ENCODE peak calls at places on chromosomes 3 and 15, in seven cellular contexts. P is HT1080; K is stimulated activated CD8-positive, alpha-beta memory T cell treated with anti-CD3 and anti-CD28 coated beads, Interleukin-4, amount 100 ng/mL, for 48 hours; V is activated T-cell treated with anti-CD3 and anti-CD28 coated beads for 4 hours; C is lower lobe of right lung; Y is effector CD4-positive, alpha-beta T cell; S is naive thymus-derived CD8-positive, alpha-beta T cell. E is an unnamed sample.
A peak's percentile ranks its signal among the peaks of the same experiment; 100 is the strongest.

GRCh38 chr15:92952451-92952850 is 52.3 kb downstream of the CHD2 start:
- DNase-seq in P (no peak), K (no peak), V (no peak), C (no peak), Y (no peak), S (no peak), E (no peak)

GRCh38 chr15:70855764-70856163 is 1.8 kb upstream of the LARP6 start:
- DNase-seq in P (no peak), K (no peak), V (no peak), C (no peak), Y (no peak), S (no peak), E (no peak)

GRCh38 chr15:80173022-80173759 is 20.4 kb downstream of the FAH start:
- DNase-seq in P (peak; percentile 56), K (peak; percentile 84), V (peak; percentile 62), C (peak; percentile 79), Y (peak; percentile 45), S (peak; percentile 68), E (peak; percentile 75)

GRCh38 chr3:13022348-13023250 is 50.6 kb downstream of the IQSEC1 start:
- DNase-seq in P (peak; percentile 92), K (no peak), V (no peak), C (peak; percentile 50), Y (no peak), S (no peak), E (no peak)

GRCh38 chr15:89002281-89002761 is 85.9 kb upstream of the ABHD2 start:
- DNase-seq in P (peak; percentile 76), K (no peak), V (no peak), C (peak; percentile 68), Y (no peak), S (no peak), E (no peak)

GRCh38 chr15:90231028-90232017 is 2.4 kb downstream of the CIB1 start:
- DNase-seq in P (no peak), K (peak; percentile 73), V (peak; percentile 50), C (peak; percentile 79), Y (peak; percentile 78), S (peak; percentile 87), E (peak; percentile 41)

GRCh38 chr15:80755884-80756283 is 23.3 kb upstream of the CEMIP start:
- DNase-seq in P (no peak), K (no peak), V (no peak), C (no peak), Y (no peak), S (no peak), E (no peak)

GRCh38 chr15:42716125-42716524 is 20.8 kb downstream of the CDAN1 start:
- DNase-seq in P (no peak), K (no peak), V (no peak), C (no peak), Y (no peak), S (no peak), E (no peak)

GRCh38 chr3:127485396-127486170 is 105.0 kb downstream of the TPRA1 start:
- DNase-seq in P (no peak), K (peak; percentile 27), V (no peak), C (no peak), Y (no peak), S (no peak), E (no peak)

GRCh38 chr3:99848433-99848832 is 30.8 kb downstream of the CMSS1 start:
- DNase-seq in P (no peak), K (no peak), V (no peak), C (no peak), Y (no peak), S (no peak), E (no peak)

GRCh38 chr15:69703495-69704187 is 251.0 kb downstream of the RPLP1 start:
- DNase-seq in P (no peak), K (no peak), V (no peak), C (no peak), Y (no peak), S (no peak), E (no peak)

GRCh38 chr15:90561344-90562244 is 31.9 kb downstream of the CRTC3 start:
- DNase-seq in P (no peak), K (no peak), V (no peak), C (no peak), Y (no peak), S (peak; percentile 87), E (no peak)

GRCh38 chr3:124094496-124094895 is 102.6 kb upstream of the ROPN1 start:
- DNase-seq in P (no peak), K (no peak), V (no peak), C (no peak), Y (no peak), S (no peak), E (no peak)

GRCh38 chr3:3800076-3800448 is 831 bp downstream of the LRRN1 start:
- DNase-seq in P (no peak), K (peak; percentile 28), V (no peak), C (peak; percentile 44), Y (no peak), S (peak; percentile 9), E (peak; percentile 31)

GRCh38 chr15:27894645-27895044 is 204.5 kb downstream of the OCA2 start:
- DNase-seq in P (no peak), K (no peak), V (no peak), C (no peak), Y (no peak), S (no peak), E (no peak)

GRCh38 chr3:15634671-15635661 is 33.4 kb downstream of the BTD start:
- DNase-seq in P (no peak), K (no peak), V (no peak), C (no peak), Y (no peak), S (no peak), E (no peak)

GRCh38 chr15:99974246-99974645 is 241.0 kb upstream of the LYSMD4 start:
- DNase-seq in P (no peak), K (no peak), V (no peak), C (no peak), Y (no peak), S (no peak), E (no peak)

GRCh38 chr15:40594429-40594836 is 384 bp downstream of the KNL1 start:
- DNase-seq in P (no peak), K (peak; percentile 67), V (no peak), C (peak; percentile 73), Y (no peak), S (no peak), E (peak; percentile 78)

GRCh38 chr15:42691308-42691707 is 45.6 kb downstream of the CDAN1 start:
- DNase-seq in P (no peak), K (peak; percentile 52), V (no peak), C (no peak), Y (no peak), S (no peak), E (no peak)

GRCh38 chr3:9810357-9810726 is 280 bp downstream of the TTLL3 start:
- DNase-seq in P (no peak), K (no peak), V (no peak), C (no peak), Y (no peak), S (no peak), E (no peak)

GRCh38 chr3:15443826-15444524 is 16.6 kb downstream of the EAF1 start:
- DNase-seq in P (no peak), K (no peak), V (no peak), C (no peak), Y (no peak), S (no peak), E (no peak)

GRCh38 chr3:103218793-103219192 is 784.0 kb downstream of the ZPLD1 start:
- DNase-seq in P (peak; percentile 59), K (no peak), V (no peak), C (no peak), Y (no peak), S (no peak), E (no peak)

GRCh38 chr3:71144525-71145253 is 438.8 kb downstream of the FOXP1 start:
- DNase-seq in P (peak; percentile 18), K (no peak), V (no peak), C (no peak), Y (no peak), S (no peak), E (no peak)

GRCh38 chr3:62134061-62134496 is 239.3 kb downstream of the FEZF2 start:
- DNase-seq in P (peak; percentile 81), K (no peak), V (no peak), C (no peak), Y (no peak), S (no peak), E (no peak)

GRCh38 chr3:45644063-45644462 is 45.1 kb upstream of the SACM1L start:
- DNase-seq in P (peak; percentile 64), K (no peak), V (no peak), C (no peak), Y (no peak), S (no peak), E (no peak)

GRCh38 chr3:151431940-151432339 is 28.9 kb downstream of the IGSF10 start:
- DNase-seq in P (peak; percentile 93), K (no peak), V (no peak), C (no peak), Y (no peak), S (no peak), E (peak; percentile 23)

GRCh38 chr3:15979490-15979889 is 181.7 kb upstream of the ANKRD28 start:
- DNase-seq in P (peak; percentile 55), K (no peak), V (no peak), C (no peak), Y (no peak), S (no peak), E (no peak)

GRCh38 chr15:59364238-59364637 is 8.4 kb downstream of the MYO1E start:
- DNase-seq in P (peak; percentile 60), K (no peak), V (no peak), C (no peak), Y (no peak), S (no peak), E (no peak)

GRCh38 chr3:54122802-54123537 is 618 bp downstream of the CACNA2D3 start:
- DNase-seq in P (no peak), K (no peak), V (no peak), C (no peak), Y (no peak), S (no peak), E (peak; percentile 4)

GRCh38 chr3:158100681-158101080 is 5.5 kb downstream of the SHOX2 start:
- DNase-seq in P (no peak), K (no peak), V (no peak), C (no peak), Y (no peak), S (no peak), E (no peak)

GRCh38 chr3:153513236-153513635 is 351.2 kb downstream of the RAP2B start:
- DNase-seq in P (no peak), K (no peak), V (no peak), C (no peak), Y (no peak), S (peak; percentile 11), E (peak; percentile 3)

GRCh38 chr15:69610264-69610663 is 157.6 kb downstream of the RPLP1 start:
- DNase-seq in P (no peak), K (no peak), V (no peak), C (no peak), Y (no peak), S (no peak), E (no peak)

GRCh38 chr3:96813820-96814580 is 394 bp upstream of the EPHA6 start:
- DNase-seq in P (peak; percentile 61), K (no peak), V (no peak), C (peak; percentile 53), Y (no peak), S (no peak), E (peak; percentile 82)

GRCh38 chr3:97662808-97663207 is 101.8 kb upstream of the ARL6 start:
- DNase-seq in P (no peak), K (no peak), V (no peak), C (no peak), Y (no peak), S (no peak), E (no peak)

GRCh38 chr3:34634939-34635338 is 836.5 kb downstream of the PDCD6IP start:
- DNase-seq in P (no peak), K (no peak), V (no peak), C (no peak), Y (no peak), S (no peak), E (no peak)

GRCh38 chr3:24154751-24155150 is 209.7 kb downstream of the NR1D2 start:
- DNase-seq in P (no peak), K (no peak), V (no peak), C (no peak), Y (no peak), S (no peak), E (no peak)

GRCh38 chr3:41961061-41961749 is 698 bp downstream of the ULK4 start:
- DNase-seq in P (peak; percentile 51), K (peak; percentile 61), V (peak; percentile 32), C (peak; percentile 76), Y (peak; percentile 55), S (peak; percentile 70), E (peak; percentile 56)

GRCh38 chr15:56243774-56244236 is at the start of gene RFX7:
- DNase-seq in P (no peak), K (peak; percentile 78), V (peak; percentile 68), C (peak; percentile 85), Y (peak; percentile 69), S (peak; percentile 82), E (peak; percentile 87)

E was measured in DMS53.